ENCODE peak calls at places on chromosomes 12 and 14, in nine cellular contexts. E, R, L, X, S, Y, N, J and I are unnamed samples.
A peak's percentile ranks its signal among the peaks of the same experiment; 100 is the strongest.

GRCh38 chr14:104461676-104462443 is 117.7 kb upstream of the C14orf180 start:
- DNase-seq in E (no peak), R (no peak), L (no peak), X (no peak), S (no peak), Y (no peak), N (no peak), J (no peak), I (no peak)

GRCh38 chr14:76067536-76067935 is 82.0 kb downstream of the IFT43 start:
- DNase-seq in E (no peak), R (no peak), L (no peak), X (no peak), S (no peak), Y (peak; percentile 13), N (no peak), J (no peak), I (no peak)

GRCh38 chr14:100426331-100426730 is 103.2 kb downstream of the SLC25A47 start:
- DNase-seq in E (no peak), R (no peak), L (no peak), X (no peak), S (no peak), Y (no peak), N (no peak), J (no peak), I (no peak)

GRCh38 chr12:47867496-47867941 is 37.3 kb downstream of the VDR start:
- DNase-seq in E (peak; percentile 53), R (peak; percentile 90), L (no peak), X (no peak), S (no peak), Y (peak; percentile 93), N (peak; percentile 70), J (no peak), I (no peak)

GRCh38 chr14:34951286-34951685 is 31.5 kb upstream of the SRP54 start:
- DNase-seq in E (no peak), R (peak; percentile 13), L (no peak), X (no peak), S (no peak), Y (peak; percentile 51), N (no peak), J (no peak), I (no peak)

GRCh38 chr14:49492151-49492550 is 94.0 kb downstream of the RPS29 start:
- DNase-seq in E (no peak), R (no peak), L (no peak), X (no peak), S (no peak), Y (no peak), N (no peak), J (no peak), I (no peak)

GRCh38 chr12:98154850-98155249 is 360.5 kb upstream of the TMPO start:
- DNase-seq in E (no peak), R (peak; percentile 1), L (no peak), X (no peak), S (no peak), Y (no peak), N (no peak), J (no peak), I (no peak)

GRCh38 chr12:53381739-53382630 is 2.0 kb downstream of the SP1 start:
- DNase-seq in E (no peak), R (peak; percentile 72), L (peak; percentile 65), X (peak; percentile 23), S (peak; percentile 46), Y (peak; percentile 68), N (no peak), J (peak; percentile 60), I (peak; percentile 46)

GRCh38 chr12:25813843-25814242 is 144.6 kb upstream of the RASSF8 start:
- DNase-seq in E (no peak), R (no peak), L (no peak), X (no peak), S (no peak), Y (no peak), N (no peak), J (no peak), I (no peak)

GRCh38 chr14:95200404-95200803 is 43.1 kb upstream of the DICER1 start:
- DNase-seq in E (no peak), R (no peak), L (no peak), X (no peak), S (no peak), Y (no peak), N (no peak), J (no peak), I (no peak)

GRCh38 chr12:34394211-34395055 is 372.1 kb downstream of the ALG10 start:
- DNase-seq in E (no peak), R (no peak), L (no peak), X (no peak), S (no peak), Y (no peak), N (no peak), J (no peak), I (peak; percentile 1)

GRCh38 chr12:42296503-42297109 is 29.3 kb downstream of the ZCRB1 start:
- DNase-seq in E (no peak), R (peak; percentile 9), L (no peak), X (no peak), S (no peak), Y (peak; percentile 3), N (no peak), J (no peak), I (no peak)

GRCh38 chr14:22955702-22956575 is 951 bp downstream of the HAUS4 start:
- DNase-seq in E (no peak), R (peak; percentile 29), L (no peak), X (no peak), S (no peak), Y (peak; percentile 18), N (no peak), J (peak; percentile 23), I (no peak)

GRCh38 chr12:110932048-110932447 is 11.7 kb upstream of the MYL2 start:
- DNase-seq in E (no peak), R (no peak), L (no peak), X (no peak), S (no peak), Y (no peak), N (no peak), J (no peak), I (no peak)

GRCh38 chr14:76098916-76099675 is 52.6 kb upstream of the GPATCH2L start:
- DNase-seq in E (no peak), R (no peak), L (no peak), X (no peak), S (no peak), Y (no peak), N (no peak), J (no peak), I (no peak)

GRCh38 chr12:87848248-87848868 is 180.8 kb downstream of the C12orf50 start:
- DNase-seq in E (peak; percentile 59), R (peak; percentile 65), L (no peak), X (no peak), S (peak; percentile 58), Y (peak; percentile 46), N (peak; percentile 58), J (no peak), I (no peak)

GRCh38 chr14:57847096-57847495 is 18.8 kb downstream of the SLC35F4 start:
- DNase-seq in E (no peak), R (no peak), L (no peak), X (no peak), S (no peak), Y (peak; percentile 18), N (no peak), J (no peak), I (no peak)

GRCh38 chr12:105235299-105235746 is 651 bp downstream of the APPL2 start:
- DNase-seq in E (no peak), R (peak; percentile 47), L (no peak), X (no peak), S (no peak), Y (peak; percentile 54), N (no peak), J (peak; percentile 20), I (no peak)

GRCh38 chr12:131865196-131865875 is 29.1 kb upstream of the ULK1 start:
- DNase-seq in E (no peak), R (peak; percentile 83), L (no peak), X (no peak), S (no peak), Y (peak; percentile 74), N (no peak), J (no peak), I (no peak)

GRCh38 chr12:49730568-49731101 is 10.7 kb upstream of the TMBIM6 start:
- DNase-seq in E (no peak), R (no peak), L (no peak), X (no peak), S (no peak), Y (peak; percentile 33), N (no peak), J (no peak), I (no peak)

GRCh38 chr14:37150414-37150813 is 22.0 kb downstream of the SLC25A21 start:
- DNase-seq in E (no peak), R (peak; percentile 52), L (no peak), X (no peak), S (peak; percentile 76), Y (peak; percentile 59), N (peak; percentile 13), J (no peak), I (no peak)

GRCh38 chr14:99689266-99690236 is 5.5 kb downstream of the CYP46A1 start:
- DNase-seq in E (no peak), R (no peak), L (no peak), X (no peak), S (no peak), Y (no peak), N (no peak), J (no peak), I (no peak)